ENCODE peak calls at places on chromosomes 16 and 17, in nine cellular contexts. A is upper lobe of right lung, B is tibial nerve, P is progenitor cell of endocrine pancreas, U is transverse colon, N is AG09309, X is brain microvascular endothelial cell, F is fibroblast of villous mesenchyme, M is Caco-2. G is an unnamed sample.

GRCh38 chr16:66189951-66190350 is 176.5 kb upstream of the CDH5 start:
- DNase-seq in A (no peak), B (no peak), P (no peak), U (no peak), N (peak), X (peak), F (peak), M (no peak), G (no peak)

GRCh38 chr16:49453983-49454382 is 80.4 kb downstream of the C16orf78 start:
- DNase-seq in A (peak), B (no peak), P (no peak), U (no peak), N (no peak), X (no peak), F (no peak), M (peak), G (no peak)

GRCh38 chr17:31824771-31825360 is 34.2 kb downstream of the COPRS start:
- DNase-seq in A (no peak), B (no peak), P (no peak), U (no peak), N (peak), X (no peak), F (peak), M (no peak), G (no peak)

GRCh38 chr17:46135879-46136562 is 57.2 kb downstream of the KANSL1 start:
- DNase-seq in A (no peak), B (no peak), P (no peak), U (no peak), N (no peak), X (no peak), F (no peak), M (no peak), G (no peak)

GRCh38 chr17:10702574-10702973 is 5.2 kb downstream of the ADPRM start:
- DNase-seq in A (no peak), B (no peak), P (no peak), U (no peak), N (no peak), X (peak), F (peak), M (no peak), G (no peak)

GRCh38 chr17:44235583-44235936 is 16.1 kb upstream of the UBTF start:
- DNase-seq in A (no peak), B (no peak), P (no peak), U (no peak), N (no peak), X (peak), F (no peak), M (no peak), G (no peak)

GRCh38 chr16:56211471-56211944 is 20.2 kb downstream of the GNAO1 start:
- DNase-seq in A (no peak), B (no peak), P (no peak), U (peak), N (no peak), X (no peak), F (peak), M (no peak), G (no peak)

GRCh38 chr17:8828517-8828875 is 29.3 kb upstream of the MFSD6L start:
- DNase-seq in A (no peak), B (no peak), P (no peak), U (no peak), N (no peak), X (no peak), F (no peak), M (no peak), G (peak)

GRCh38 chr16:57185446-57185944 is 344 bp downstream of the PSME3IP1 start:
- DNase-seq in A (no peak), B (no peak), P (no peak), U (peak), N (no peak), X (peak), F (peak), M (peak), G (no peak)

GRCh38 chr16:52552643-52553042 is 5.7 kb upstream of the TOX3 start:
- DNase-seq in A (no peak), B (no peak), P (no peak), U (no peak), N (no peak), X (no peak), F (no peak), M (no peak), G (no peak)

GRCh38 chr16:28977703-28978641 is 3.4 kb downstream of the SPNS1 start:
- DNase-seq in A (no peak), B (no peak), P (peak), U (no peak), N (no peak), X (no peak), F (no peak), M (no peak), G (no peak)

GRCh38 chr17:9266769-9267168 is 245.5 kb downstream of the NTN1 start:
- DNase-seq in A (no peak), B (no peak), P (no peak), U (no peak), N (no peak), X (no peak), F (no peak), M (no peak), G (no peak)

GRCh38 chr17:55177159-55177913 is 87.4 kb upstream of the HLF start:
- DNase-seq in A (no peak), B (no peak), P (no peak), U (no peak), N (no peak), X (no peak), F (peak), M (no peak), G (no peak)

GRCh38 chr16:3063617-3064389 is 1.6 kb upstream of the IL32 start:
- DNase-seq in A (no peak), B (no peak), P (no peak), U (no peak), N (no peak), X (no peak), F (peak), M (no peak), G (no peak)

GRCh38 chr16:54000361-54000760 is 286.2 kb downstream of the IRX3 start:
- DNase-seq in A (no peak), B (no peak), P (no peak), U (no peak), N (no peak), X (no peak), F (peak), M (no peak), G (no peak)

GRCh38 chr17:74417178-74418045 is 14.5 kb upstream of the GPRC5C start:
- DNase-seq in A (no peak), B (no peak), P (no peak), U (peak), N (no peak), X (peak), F (no peak), M (no peak), G (no peak)

GRCh38 chr17:66633322-66633965 is 201.5 kb upstream of the CACNG5 start:
- DNase-seq in A (no peak), B (no peak), P (no peak), U (no peak), N (peak), X (peak), F (no peak), M (no peak), G (no peak)

GRCh38 chr17:76130473-76130872 is 10.6 kb downstream of the FOXJ1 start:
- DNase-seq in A (no peak), B (no peak), P (no peak), U (no peak), N (no peak), X (no peak), F (no peak), M (no peak), G (no peak)

GRCh38 chr17:73170324-73170723 is 5.5 kb downstream of the SSTR2 start:
- DNase-seq in A (no peak), B (no peak), P (no peak), U (no peak), N (no peak), X (no peak), F (no peak), M (no peak), G (no peak)

GRCh38 chr17:28746611-28747045 is 2.8 kb downstream of the TRAF4 start:
- DNase-seq in A (peak), B (no peak), P (no peak), U (peak), N (no peak), X (no peak), F (peak), M (peak), G (no peak)

GRCh38 chr16:9802160-9802559 is 380.1 kb downstream of the GRIN2A start:
- DNase-seq in A (no peak), B (no peak), P (no peak), U (no peak), N (no peak), X (no peak), F (no peak), M (no peak), G (no peak)

GRCh38 chr16:10817963-10818941 is at the start of gene TVP23A:
- DNase-seq in A (no peak), B (no peak), P (peak), U (no peak), N (no peak), X (no peak), F (no peak), M (no peak), G (no peak)

GRCh38 chr17:4708436-4708835 is 2.0 kb upstream of the ARRB2 start:
- DNase-seq in A (no peak), B (no peak), P (no peak), U (no peak), N (no peak), X (no peak), F (no peak), M (peak), G (no peak)

GRCh38 chr16:58960034-58960433 is 225.9 kb upstream of the GOT2 start:
- DNase-seq in A (no peak), B (no peak), P (no peak), U (no peak), N (no peak), X (no peak), F (no peak), M (no peak), G (no peak)

GRCh38 chr17:49344914-49345313 is 17.1 kb downstream of the ZNF652 start:
- DNase-seq in A (no peak), B (no peak), P (no peak), U (no peak), N (no peak), X (no peak), F (no peak), M (no peak), G (no peak)

GRCh38 chr17:77507116-77507885 is 366.5 kb downstream of the SEC14L1 start:
- DNase-seq in A (peak), B (no peak), P (no peak), U (peak), N (no peak), X (no peak), F (no peak), M (no peak), G (no peak)

GRCh38 chr16:65278874-65279273 is 157.0 kb upstream of the CDH11 start:
- DNase-seq in A (no peak), B (no peak), P (no peak), U (no peak), N (no peak), X (no peak), F (no peak), M (no peak), G (no peak)

GRCh38 chr17:4407851-4408250 is 25.9 kb upstream of the SPNS3 start:
- DNase-seq in A (no peak), B (no peak), P (no peak), U (no peak), N (no peak), X (no peak), F (no peak), M (no peak), G (no peak)

GRCh38 chr16:67192781-67193260 is 866 bp downstream of the E2F4 start:
- DNase-seq in A (no peak), B (no peak), P (no peak), U (no peak), N (no peak), X (no peak), F (no peak), M (no peak), G (no peak)

GRCh38 chr17:27559506-27559931 is 71.5 kb upstream of the LGALS9 start:
- DNase-seq in A (no peak), B (no peak), P (no peak), U (no peak), N (no peak), X (peak), F (peak), M (no peak), G (no peak)
- TF ChIP-seq CTCF in A (peak), B (peak), P (no peak), U (no peak), N (no peak), X (peak), F (peak), M (no peak), G (no peak)

DNA sequence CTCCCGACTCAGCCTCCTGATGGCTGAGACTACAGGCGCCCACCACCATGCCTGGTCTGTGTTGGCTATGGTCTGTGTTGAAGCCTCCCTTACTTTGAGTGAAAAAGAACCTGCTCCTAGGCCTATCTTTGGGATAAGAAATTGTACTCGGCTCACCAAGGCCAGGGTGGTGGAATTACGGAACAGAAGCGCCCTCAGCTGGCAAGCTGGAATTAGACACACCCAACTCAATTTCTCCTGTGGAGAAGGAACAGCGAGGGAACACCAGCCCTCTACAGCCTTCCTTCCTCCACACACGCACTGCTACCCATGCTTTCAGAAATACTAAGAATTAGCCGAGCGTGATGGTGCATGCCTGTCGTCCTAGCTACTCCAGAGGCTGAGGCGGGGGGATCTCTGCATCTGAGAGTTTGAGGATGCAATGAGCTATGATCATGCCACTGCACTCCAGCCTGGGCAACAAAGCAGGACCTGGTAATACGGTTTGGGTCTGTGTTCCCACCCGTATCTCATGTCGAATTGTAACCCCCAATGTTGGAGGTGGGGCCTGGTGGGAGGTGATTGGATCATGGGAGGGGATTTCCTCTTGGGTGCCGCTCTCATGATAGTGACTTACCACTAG is 40.1 kb upstream of the RBBP6 start:
- DNase-seq in A (peak), B (no peak), P (peak), U (peak), N (no peak), X (peak), F (peak), M (peak), G (no peak)
- TF ChIP-seq CTCF in A (no peak), B (no peak), P (peak), U (peak), N (peak), X (peak), F (peak), M (peak), G (peak)

GRCh38 chr16:5916711-5917191 is 819.2 kb upstream of the EEF2KMT start:
- DNase-seq in A (no peak), B (no peak), P (no peak), U (peak), N (no peak), X (no peak), F (no peak), M (no peak), G (no peak)

GRCh38 chr16:5917436-5917835 is 819.8 kb upstream of the EEF2KMT start:
- DNase-seq in A (no peak), B (no peak), P (no peak), U (peak), N (no peak), X (no peak), F (no peak), M (no peak), G (no peak)

GRCh38 chr16:5918553-5919127 is 821.0 kb upstream of the EEF2KMT start:
- DNase-seq in A (no peak), B (no peak), P (no peak), U (peak), N (no peak), X (no peak), F (no peak), M (no peak), G (no peak)
- TF ChIP-seq CTCF in A (no peak), B (no peak), P (peak), U (no peak), N (no peak), X (no peak), F (no peak), M (no peak), G (no peak)

GRCh38 chr17:81251943-81252301 is 12.8 kb downstream of the NDUFAF8 start:
- DNase-seq in A (no peak), B (no peak), P (no peak), U (peak), N (no peak), X (no peak), F (no peak), M (no peak), G (no peak)

GRCh38 chr17:81252336-81253329 is 13.5 kb downstream of the NDUFAF8 start:
- DNase-seq in A (no peak), B (no peak), P (no peak), U (no peak), N (no peak), X (no peak), F (no peak), M (no peak), G (no peak)

GRCh38 chr17:81249233-81250040 is 10.3 kb downstream of the NDUFAF8 start:
- DNase-seq in A (no peak), B (no peak), P (no peak), U (no peak), N (no peak), X (no peak), F (no peak), M (no peak), G (no peak)

GRCh38 chr17:81250286-81251090 is 11.4 kb downstream of the NDUFAF8 start:
- DNase-seq in A (no peak), B (no peak), P (no peak), U (no peak), N (no peak), X (no peak), F (no peak), M (no peak), G (no peak)

GRCh38 chr17:81251091-81251942 is 12.2 kb downstream of the NDUFAF8 start:
- DNase-seq in A (no peak), B (no peak), P (no peak), U (peak), N (no peak), X (no peak), F (no peak), M (no peak), G (no peak)
- TF ChIP-seq CTCF in A (no peak), B (no peak), P (no peak), U (no peak), N (no peak), X (no peak), F (no peak), M (no peak), G (no peak)

DNA sequence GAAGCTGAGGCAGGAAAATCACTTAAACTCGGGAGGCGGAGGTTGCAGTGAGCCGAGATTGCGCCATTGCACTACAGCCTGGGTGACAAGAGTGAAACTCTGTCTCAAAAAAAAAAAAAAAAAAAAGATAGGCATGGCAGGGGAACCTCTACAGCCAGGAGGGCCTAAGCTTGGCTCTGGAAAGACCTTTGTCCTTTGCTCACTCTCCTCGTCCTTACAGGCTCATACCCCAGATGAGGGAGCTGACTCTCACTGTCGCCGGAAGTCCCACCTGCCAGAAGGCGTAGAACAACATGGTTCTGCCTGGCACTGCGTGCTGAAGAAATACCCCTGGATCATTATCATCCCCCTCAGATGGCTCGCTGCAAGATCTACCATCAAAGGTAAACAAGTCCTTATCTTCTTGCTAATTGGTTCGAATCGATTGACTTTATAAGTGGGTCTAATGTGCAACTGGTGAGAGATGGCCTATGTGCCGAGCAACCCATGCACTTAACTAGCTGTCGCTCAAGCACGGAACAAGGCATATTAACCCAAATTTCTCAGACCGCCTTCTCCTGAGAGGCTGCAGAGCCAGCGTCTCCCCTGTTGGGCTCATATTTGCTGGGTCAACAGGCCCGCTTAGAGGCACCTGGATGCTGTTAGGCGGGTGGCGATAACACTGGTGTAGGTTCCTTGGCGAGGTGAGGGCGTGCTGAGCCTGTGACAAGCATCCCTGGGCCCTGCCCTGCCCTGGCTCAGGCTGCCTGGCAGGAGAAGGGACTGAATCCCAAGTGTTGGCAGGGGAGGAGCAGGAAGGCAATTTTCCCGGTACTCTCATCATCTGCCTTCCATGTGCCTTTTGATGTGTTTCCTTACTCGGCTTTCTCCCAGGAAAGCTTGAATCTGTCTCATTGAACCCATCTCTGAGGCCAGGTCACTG is 29.6 kb downstream of the RTN4RL1 start:
- DNase-seq in A (no peak), B (no peak), P (no peak), U (no peak), N (no peak), X (no peak), F (no peak), M (peak), G (no peak)
- TF ChIP-seq CTCF in A (no peak), B (no peak), P (no peak), U (no peak), N (no peak), X (no peak), F (no peak), M (no peak), G (no peak)

G was measured in type B pancreatic cell.